ENCODE peak calls at places on chromosomes 6 and 20, in nine cellular contexts. H is heart right ventricle; J is esophagus squamous epithelium; K is heart left ventricle; P is PC-3; S is GM23248; W is body of pancreas; M is ovary; O is CD4-positive, CD25-positive, alpha-beta regulatory T cell. X is an unnamed sample. For H3K4me1, the result is how much of the 10 kb centered on the place peaks cover.

GRCh38 chr6:19712012-19712688 is 125.0 kb upstream of the ID4 start:
- DNase-seq in H (no peak), J (no peak), K (no peak), P (no peak), S (no peak), W (no peak), M (no peak), O (no peak), X (no peak)

GRCh38 chr6:144340541-144341371 is 55.6 kb downstream of the UTRN start:
- DNase-seq in H (no peak), J (no peak), K (no peak), P (peak), S (peak), W (no peak), M (no peak), O (no peak), X (no peak)

GRCh38 chr20:58542411-58543095 is 27.4 kb upstream of the APCDD1L start:
- DNase-seq in H (no peak), J (no peak), K (no peak), P (peak), S (peak), W (peak), M (no peak), O (no peak), X (no peak)

GRCh38 chr6:4402477-4402976 is 267.2 kb upstream of the ECI2 start:
- DNase-seq in H (peak), J (no peak), K (peak), P (peak), S (peak), W (no peak), M (no peak), O (no peak), X (no peak)

GRCh38 chr20:58439974-58440767 is 51.1 kb downstream of the VAPB start:
- DNase-seq in H (no peak), J (no peak), K (no peak), P (no peak), S (no peak), W (no peak), M (no peak), O (no peak), X (no peak)

GRCh38 chr20:17611540-17612286 is 41.8 kb downstream of the DSTN start:
- DNase-seq in H (no peak), J (no peak), K (no peak), P (peak), S (peak), W (peak), M (no peak), O (no peak), X (no peak)

GRCh38 chr6:43506667-43507471 is 3.3 kb downstream of the LRRC73 start:
- DNase-seq in H (peak), J (no peak), K (peak), P (peak), S (peak), W (peak), M (peak), O (peak), X (peak)

GRCh38 chr6:1767481-1768246 is 157.9 kb downstream of the FOXC1 start:
- DNase-seq in H (peak), J (no peak), K (peak), P (peak), S (peak), W (no peak), M (no peak), O (no peak), X (no peak)

GRCh38 chr6:72410769-72411168 is 211.1 kb upstream of the KCNQ5 start:
- DNase-seq in H (no peak), J (no peak), K (no peak), P (no peak), S (no peak), W (no peak), M (no peak), O (no peak), X (no peak)

GRCh38 chr6:129732034-129732433 is 22.1 kb upstream of the ARHGAP18 start:
- DNase-seq in H (no peak), J (no peak), K (no peak), P (no peak), S (peak), W (no peak), M (no peak), O (no peak), X (no peak)

GRCh38 chr6:42369568-42369967 is 82.2 kb downstream of the TRERF1 start:
- DNase-seq in H (no peak), J (no peak), K (no peak), P (peak), S (no peak), W (no peak), M (no peak), O (peak), X (no peak)

GRCh38 chr6:90716345-90716744 is 129.5 kb upstream of the MAP3K7 start:
- DNase-seq in H (no peak), J (no peak), K (no peak), P (no peak), S (no peak), W (no peak), M (no peak), O (no peak), X (no peak)

GRCh38 chr6:101114703-101115102 is 233.6 kb upstream of the ASCC3 start:
- DNase-seq in H (peak), J (no peak), K (no peak), P (peak), S (peak), W (peak), M (no peak), O (no peak), X (no peak)

GRCh38 chr20:46544576-46544975 is 5.9 kb downstream of the OCSTAMP start:
- DNase-seq in H (no peak), J (no peak), K (no peak), P (no peak), S (peak), W (no peak), M (no peak), O (no peak), X (no peak)

GRCh38 chr6:42967228-42967627 is 6.7 kb downstream of the GNMT start:
- DNase-seq in H (no peak), J (no peak), K (no peak), P (no peak), S (no peak), W (no peak), M (no peak), O (no peak), X (no peak)

GRCh38 chr20:62517901-62518610 is 42.3 kb upstream of the GATA5 start:
- DNase-seq in H (no peak), J (no peak), K (no peak), P (no peak), S (no peak), W (no peak), M (no peak), O (no peak), X (no peak)

GRCh38 chr20:14521016-14521415 is 183.6 kb upstream of the FLRT3 start:
- DNase-seq in H (no peak), J (no peak), K (no peak), P (no peak), S (peak), W (no peak), M (no peak), O (no peak), X (no peak)

GRCh38 chr6:465531-466348 is 74.2 kb downstream of the IRF4 start:
- DNase-seq in H (no peak), J (no peak), K (no peak), P (no peak), S (no peak), W (no peak), M (no peak), O (no peak), X (no peak)

GRCh38 chr6:108850669-108851467 is 2.6 kb downstream of the ARMC2 start:
- DNase-seq in H (peak), J (no peak), K (peak), P (no peak), S (no peak), W (peak), M (peak), O (no peak), X (no peak)
- H3K4me3 ChIP-seq in H (no peak), J (no peak), K (no peak), P (no peak), S (no peak), W (no peak), M (no peak), O (no peak), X (no peak)

DNA sequence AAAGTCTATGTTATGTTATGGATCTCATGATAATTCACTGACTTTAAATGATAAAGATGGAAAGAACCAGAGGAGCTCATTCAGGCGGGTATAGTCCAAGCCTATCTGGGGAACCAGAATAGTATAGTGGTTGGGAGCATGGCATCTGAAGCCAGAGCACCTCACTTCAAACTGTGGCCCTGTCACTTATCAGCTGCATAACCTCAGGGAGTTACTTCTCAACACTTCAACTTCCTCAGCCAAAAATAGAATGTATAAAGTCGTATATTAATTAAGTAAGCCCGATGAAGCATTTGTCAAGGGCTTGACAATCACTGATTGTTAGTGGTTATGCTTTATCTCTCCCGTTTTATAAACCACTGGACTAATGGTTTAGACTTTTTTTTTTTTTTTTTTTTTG is 112.7 kb downstream of the RTN4IP1 start:
- DNase-seq in H (no peak), J (no peak), K (no peak), P (no peak), S (no peak), W (no peak), M (no peak), O (no peak), X (no peak)
- H3K27ac ChIP-seq in H (no peak), J (peak), K (no peak), P (no peak), S (no peak), W (no peak), M (no peak), O (peak), X (no peak)

DNA sequence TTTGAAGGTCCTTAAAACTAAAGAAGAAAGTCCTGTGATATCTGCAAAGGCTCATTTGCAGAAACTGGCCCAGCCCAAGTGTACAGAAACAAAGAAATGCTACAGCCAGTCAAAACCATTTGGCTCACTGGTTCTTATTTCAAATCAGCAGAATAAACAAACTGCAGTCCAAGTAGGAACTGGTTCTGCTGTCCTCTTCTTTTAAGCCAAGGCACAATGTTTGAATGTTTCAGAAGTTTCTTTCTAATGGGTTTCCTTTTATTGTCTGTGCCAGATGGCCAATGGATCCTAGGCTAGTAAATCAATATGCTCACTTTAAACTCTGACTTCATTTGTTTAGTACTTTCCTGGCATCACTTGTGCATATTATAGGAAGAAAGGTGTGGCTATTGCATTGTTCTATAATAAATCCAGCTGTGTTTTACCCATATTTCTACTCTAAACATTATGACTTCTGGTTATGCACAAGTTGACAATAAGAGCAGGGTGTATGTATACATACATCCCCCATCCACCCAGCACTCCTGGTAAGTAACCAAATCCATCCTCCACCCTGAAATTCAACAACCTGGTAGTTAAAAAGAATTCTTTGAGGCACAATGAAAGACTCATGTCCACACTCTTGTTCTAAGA is 99.7 kb upstream of the PLCB4 start:
- DNase-seq in H (no peak), J (no peak), K (no peak), P (no peak), S (no peak), W (no peak), M (no peak), O (no peak), X (no peak)
- H3K4me1 ChIP-seq in H (half or more), J (under half), K (under half), P (under half), S (under half), W (under half), M (under half), O (under half), X (under half)

GRCh38 chr6:62391358-62391757 is 105.3 kb upstream of the KHDRBS2 start:
- DNase-seq in H (no peak), J (no peak), K (no peak), P (no peak), S (no peak), W (no peak), M (no peak), O (no peak), X (no peak)
- H3K4me3 ChIP-seq in H (no peak), J (no peak), K (no peak), P (no peak), S (no peak), W (no peak), M (no peak), O (no peak), X (no peak)

GRCh38 chr6:5744497-5744896 is 262.2 kb downstream of the NRN1 start:
- DNase-seq in H (peak), J (no peak), K (peak), P (no peak), S (no peak), W (no peak), M (no peak), O (no peak), X (no peak)
- H3K27ac ChIP-seq in H (no peak), J (no peak), K (no peak), P (no peak), S (no peak), W (no peak), M (no peak), O (no peak), X (no peak)

DNA sequence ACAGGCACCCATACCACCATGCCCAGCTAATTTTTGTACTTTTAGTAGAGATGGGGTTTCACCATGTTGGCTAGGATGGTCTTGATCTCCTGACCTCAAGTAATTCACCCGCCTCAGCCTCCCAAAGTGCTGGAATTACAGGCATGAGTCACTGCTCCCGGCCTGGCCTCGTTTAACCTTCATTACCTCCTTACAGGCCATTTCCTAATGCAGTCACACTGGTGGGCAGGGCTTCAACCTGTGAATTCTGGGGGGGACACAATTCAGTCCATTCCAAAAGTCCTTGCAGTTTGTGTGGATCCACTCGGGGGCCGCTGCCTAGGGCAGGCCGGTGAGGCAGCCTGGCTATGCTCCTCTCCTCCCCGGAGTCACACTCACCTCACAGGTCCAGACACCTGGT is 112.4 kb upstream of the SNX9 start:
- DNase-seq in H (no peak), J (no peak), K (no peak), P (no peak), S (peak), W (no peak), M (no peak), O (no peak), X (no peak)
- H3K4me1 ChIP-seq in H (under half), J (under half), K (under half), P (under half), S (under half), W (under half), M (under half), O (under half), X (under half)

GRCh38 chr20:32455901-32456701 is 98.0 kb downstream of the ASXL1 start:
- DNase-seq in H (no peak), J (no peak), K (peak), P (no peak), S (no peak), W (peak), M (no peak), O (no peak), X (no peak)

GRCh38 chr20:32457476-32457986 is 99.4 kb downstream of the ASXL1 start:
- DNase-seq in H (peak), J (no peak), K (peak), P (peak), S (peak), W (peak), M (peak), O (no peak), X (no peak)

GRCh38 chr20:32455171-32455900 is 97.2 kb downstream of the ASXL1 start:
- DNase-seq in H (no peak), J (no peak), K (peak), P (no peak), S (no peak), W (peak), M (no peak), O (no peak), X (no peak)

GRCh38 chr20:32458061-32458836 is 100.1 kb downstream of the ASXL1 start:
- DNase-seq in H (no peak), J (no peak), K (no peak), P (no peak), S (no peak), W (peak), M (no peak), O (no peak), X (no peak)

GRCh38 chr20:32456869-32457421 is 98.8 kb downstream of the ASXL1 start:
- DNase-seq in H (no peak), J (no peak), K (peak), P (peak), S (peak), W (peak), M (peak), O (no peak), X (no peak)
- H3K4me3 ChIP-seq in H (peak), J (peak), K (peak), P (peak), S (peak), W (no peak), M (peak), O (no peak), X (no peak)

GRCh38 chr20:33933469-33933909 is 60.2 kb upstream of the RALY start:
- DNase-seq in H (peak), J (no peak), K (peak), P (peak), S (peak), W (peak), M (peak), O (peak), X (peak)
- H3K27ac ChIP-seq in H (peak), J (peak), K (no peak), P (no peak), S (no peak), W (peak), M (no peak), O (no peak), X (no peak)

DNA sequence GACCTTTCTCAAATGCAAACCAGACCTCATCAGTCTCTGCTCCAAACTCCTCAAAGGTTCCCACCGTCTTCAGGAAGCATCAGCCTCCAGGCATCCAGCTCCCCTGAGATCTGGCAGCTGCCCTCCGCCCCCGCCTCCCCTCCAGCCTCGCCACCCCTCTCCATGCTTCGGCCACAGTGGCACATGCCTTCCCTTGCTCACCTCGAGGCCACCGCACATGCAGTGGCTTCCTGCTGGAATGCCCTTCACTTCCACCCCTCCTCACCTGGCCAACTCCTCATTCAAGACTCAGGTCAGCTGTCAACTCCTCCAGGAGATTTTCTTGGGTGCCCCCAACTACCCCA is 13.4 kb downstream of the KIAA1755 start:
- DNase-seq in H (no peak), J (no peak), K (no peak), P (no peak), S (no peak), W (no peak), M (no peak), O (no peak), X (no peak)
- H3K4me1 ChIP-seq in H (under half), J (under half), K (under half), P (under half), S (under half), W (under half), M (under half), O (under half), X (under half)

X was measured in CD8-positive, alpha-beta memory T cell.